ENCODE peak calls at places on chromosomes 5 and 9, in eight cellular contexts. One of them, this sample, is unnamed.

GRCh38 chr5:149128023-149128875 is 13.0 kb upstream of the ABLIM3 start:
- DNase-seq in NCI-H446: peak
- DNase-seq in Daoy: peak
- DNase-seq in dermis microvascular lymphatic vessel endothelial cell: peak
- DNase-seq in amygdala: no peak
- DNase-seq in NCI-H2171 treated with DMSO at 0.1 percent for 48 hours: no peak
- DNase-seq in left cardiac atrium: peak
- DNase-seq in GM13976: peak
- DNase-seq in this sample: no peak

GRCh38 chr9:117722108-117722761 is 18.0 kb downstream of the TLR4 start:
- DNase-seq in GM13976: no peak
- DNase-seq in NCI-H446: no peak
- DNase-seq in left cardiac atrium: no peak
- DNase-seq in Daoy: no peak
- DNase-seq in dermis microvascular lymphatic vessel endothelial cell: no peak
- DNase-seq in amygdala: no peak
- DNase-seq in NCI-H2171 treated with DMSO at 0.1 percent for 48 hours: no peak
- DNase-seq in this sample: no peak

GRCh38 chr5:155700333-155700732 is 626.6 kb upstream of the SGCD start:
- DNase-seq in GM13976: no peak
- DNase-seq in left cardiac atrium: no peak
- DNase-seq in Daoy: no peak
- DNase-seq in NCI-H2171 treated with DMSO at 0.1 percent for 48 hours: no peak
- DNase-seq in amygdala: no peak
- DNase-seq in dermis microvascular lymphatic vessel endothelial cell: no peak
- DNase-seq in NCI-H446: no peak
- DNase-seq in this sample: no peak

GRCh38 chr9:134366223-134367031 is 40.2 kb downstream of the RXRA start:
- DNase-seq in NCI-H446: peak
- DNase-seq in dermis microvascular lymphatic vessel endothelial cell: peak
- DNase-seq in Daoy: peak
- DNase-seq in NCI-H2171 treated with DMSO at 0.1 percent for 48 hours: peak
- DNase-seq in GM13976: no peak
- DNase-seq in left cardiac atrium: peak
- DNase-seq in amygdala: peak
- DNase-seq in this sample: peak

GRCh38 chr9:132575005-132575609 is 7.3 kb upstream of the BARHL1 start:
- DNase-seq in GM13976: peak
- DNase-seq in NCI-H446: peak
- DNase-seq in amygdala: peak
- DNase-seq in Daoy: peak
- DNase-seq in dermis microvascular lymphatic vessel endothelial cell: peak
- DNase-seq in NCI-H2171 treated with DMSO at 0.1 percent for 48 hours: peak
- DNase-seq in left cardiac atrium: peak
- DNase-seq in this sample: no peak

GRCh38 chr5:178940569-178941360 is at the start of gene ZNF454:
- DNase-seq in dermis microvascular lymphatic vessel endothelial cell: peak
- DNase-seq in amygdala: peak
- DNase-seq in NCI-H2171 treated with DMSO at 0.1 percent for 48 hours: peak
- DNase-seq in NCI-H446: peak
- DNase-seq in GM13976: no peak
- DNase-seq in Daoy: peak
- DNase-seq in left cardiac atrium: peak
- DNase-seq in this sample: peak

GRCh38 chr9:124010665-124011321 is 775 bp upstream of the LHX2 start:
- DNase-seq in NCI-H2171 treated with DMSO at 0.1 percent for 48 hours: peak
- DNase-seq in amygdala: no peak
- DNase-seq in dermis microvascular lymphatic vessel endothelial cell: no peak
- DNase-seq in NCI-H446: peak
- DNase-seq in Daoy: peak
- DNase-seq in left cardiac atrium: no peak
- DNase-seq in GM13976: peak
- DNase-seq in this sample: no peak

GRCh38 chr5:72245517-72246238 is 74.4 kb downstream of the MRPS27 start:
- DNase-seq in dermis microvascular lymphatic vessel endothelial cell: no peak
- DNase-seq in NCI-H2171 treated with DMSO at 0.1 percent for 48 hours: no peak
- DNase-seq in left cardiac atrium: no peak
- DNase-seq in NCI-H446: no peak
- DNase-seq in GM13976: no peak
- DNase-seq in Daoy: no peak
- DNase-seq in amygdala: no peak
- DNase-seq in this sample: no peak

GRCh38 chr5:133863857-133864585 is 104.4 kb downstream of the C5orf15 start:
- DNase-seq in amygdala: no peak
- DNase-seq in dermis microvascular lymphatic vessel endothelial cell: no peak
- DNase-seq in NCI-H446: no peak
- DNase-seq in GM13976: no peak
- DNase-seq in NCI-H2171 treated with DMSO at 0.1 percent for 48 hours: no peak
- DNase-seq in Daoy: no peak
- DNase-seq in left cardiac atrium: no peak
- DNase-seq in this sample: no peak

GRCh38 chr9:20524776-20525175 is 97.5 kb downstream of the MLLT3 start:
- DNase-seq in amygdala: no peak
- DNase-seq in NCI-H2171 treated with DMSO at 0.1 percent for 48 hours: no peak
- DNase-seq in dermis microvascular lymphatic vessel endothelial cell: no peak
- DNase-seq in left cardiac atrium: no peak
- DNase-seq in Daoy: no peak
- DNase-seq in GM13976: no peak
- DNase-seq in NCI-H446: no peak
- DNase-seq in this sample: no peak

GRCh38 chr5:122121782-122122465 is 7.4 kb upstream of the ZNF474 start:
- DNase-seq in left cardiac atrium: no peak
- DNase-seq in dermis microvascular lymphatic vessel endothelial cell: no peak
- DNase-seq in amygdala: no peak
- DNase-seq in Daoy: peak
- DNase-seq in GM13976: no peak
- DNase-seq in NCI-H2171 treated with DMSO at 0.1 percent for 48 hours: no peak
- DNase-seq in NCI-H446: no peak
- DNase-seq in this sample: no peak

GRCh38 chr5:13034048-13034447 is 910.4 kb downstream of the DNAH5 start:
- DNase-seq in NCI-H2171 treated with DMSO at 0.1 percent for 48 hours: no peak
- DNase-seq in left cardiac atrium: no peak
- DNase-seq in amygdala: no peak
- DNase-seq in GM13976: no peak
- DNase-seq in NCI-H446: no peak
- DNase-seq in dermis microvascular lymphatic vessel endothelial cell: no peak
- DNase-seq in Daoy: peak
- DNase-seq in this sample: no peak

GRCh38 chr9:91207481-91207888 is 154.2 kb downstream of the AUH start:
- DNase-seq in NCI-H446: no peak
- DNase-seq in dermis microvascular lymphatic vessel endothelial cell: no peak
- DNase-seq in NCI-H2171 treated with DMSO at 0.1 percent for 48 hours: no peak
- DNase-seq in Daoy: no peak
- DNase-seq in left cardiac atrium: no peak
- DNase-seq in GM13976: no peak
- DNase-seq in amygdala: no peak
- DNase-seq in this sample: no peak

GRCh38 chr5:84450617-84451414 is 66.1 kb upstream of the EDIL3 start:
- DNase-seq in Daoy: no peak
- DNase-seq in GM13976: no peak
- DNase-seq in left cardiac atrium: no peak
- DNase-seq in NCI-H2171 treated with DMSO at 0.1 percent for 48 hours: no peak
- DNase-seq in amygdala: no peak
- DNase-seq in dermis microvascular lymphatic vessel endothelial cell: peak
- DNase-seq in NCI-H446: peak
- DNase-seq in this sample: no peak

GRCh38 chr5:31098811-31099210 is 94.7 kb upstream of the CDH6 start:
- DNase-seq in left cardiac atrium: no peak
- DNase-seq in GM13976: no peak
- DNase-seq in Daoy: no peak
- DNase-seq in dermis microvascular lymphatic vessel endothelial cell: no peak
- DNase-seq in amygdala: no peak
- DNase-seq in NCI-H2171 treated with DMSO at 0.1 percent for 48 hours: no peak
- DNase-seq in NCI-H446: no peak
- DNase-seq in this sample: no peak

GRCh38 chr9:14497476-14497875 is 183.5 kb upstream of the NFIB start:
- DNase-seq in NCI-H2171 treated with DMSO at 0.1 percent for 48 hours: no peak
- DNase-seq in NCI-H446: no peak
- DNase-seq in GM13976: no peak
- DNase-seq in dermis microvascular lymphatic vessel endothelial cell: no peak
- DNase-seq in left cardiac atrium: no peak
- DNase-seq in amygdala: no peak
- DNase-seq in Daoy: no peak
- DNase-seq in this sample: no peak

GRCh38 chr5:8216921-8217320 is 348.0 kb downstream of the MTRR start:
- DNase-seq in GM13976: no peak
- DNase-seq in dermis microvascular lymphatic vessel endothelial cell: no peak
- DNase-seq in Daoy: no peak
- DNase-seq in amygdala: no peak
- DNase-seq in NCI-H2171 treated with DMSO at 0.1 percent for 48 hours: no peak
- DNase-seq in NCI-H446: no peak
- DNase-seq in left cardiac atrium: no peak
- DNase-seq in this sample: no peak

GRCh38 chr5:136730426-136730825 is 365.1 kb upstream of the TRPC7 start:
- DNase-seq in left cardiac atrium: no peak
- DNase-seq in NCI-H446: no peak
- DNase-seq in dermis microvascular lymphatic vessel endothelial cell: no peak
- DNase-seq in Daoy: peak
- DNase-seq in amygdala: no peak
- DNase-seq in NCI-H2171 treated with DMSO at 0.1 percent for 48 hours: no peak
- DNase-seq in GM13976: no peak
- DNase-seq in this sample: no peak

GRCh38 chr5:143886621-143887301 is 74.8 kb downstream of the HMHB1 start:
- DNase-seq in NCI-H2171 treated with DMSO at 0.1 percent for 48 hours: no peak
- DNase-seq in Daoy: no peak
- DNase-seq in left cardiac atrium: no peak
- DNase-seq in NCI-H446: peak
- DNase-seq in GM13976: no peak
- DNase-seq in dermis microvascular lymphatic vessel endothelial cell: no peak
- DNase-seq in amygdala: peak
- DNase-seq in this sample: no peak

GRCh38 chr9:5714501-5715401 is 85.8 kb downstream of the RIC1 start:
- DNase-seq in Daoy: peak
- DNase-seq in amygdala: no peak
- DNase-seq in left cardiac atrium: no peak
- DNase-seq in NCI-H2171 treated with DMSO at 0.1 percent for 48 hours: peak
- DNase-seq in GM13976: no peak
- DNase-seq in dermis microvascular lymphatic vessel endothelial cell: peak
- DNase-seq in NCI-H446: no peak
- DNase-seq in this sample: no peak

GRCh38 chr9:137028281-137029057 is 432 bp upstream of the ABCA2 start:
- DNase-seq in NCI-H446: peak
- DNase-seq in left cardiac atrium: peak
- DNase-seq in dermis microvascular lymphatic vessel endothelial cell: peak
- DNase-seq in NCI-H2171 treated with DMSO at 0.1 percent for 48 hours: peak
- DNase-seq in Daoy: peak
- DNase-seq in GM13976: peak
- DNase-seq in amygdala: no peak
- DNase-seq in this sample: no peak

GRCh38 chr5:120055858-120056257 is 408.2 kb upstream of the PRR16 start:
- DNase-seq in left cardiac atrium: no peak
- DNase-seq in NCI-H2171 treated with DMSO at 0.1 percent for 48 hours: no peak
- DNase-seq in GM13976: no peak
- DNase-seq in amygdala: no peak
- DNase-seq in Daoy: peak
- DNase-seq in NCI-H446: no peak
- DNase-seq in dermis microvascular lymphatic vessel endothelial cell: no peak
- DNase-seq in this sample: no peak

GRCh38 chr5:65913519-65913918 is 12.9 kb upstream of the ERBIN start:
- DNase-seq in amygdala: no peak
- DNase-seq in NCI-H2171 treated with DMSO at 0.1 percent for 48 hours: no peak
- DNase-seq in left cardiac atrium: no peak
- DNase-seq in NCI-H446: no peak
- DNase-seq in dermis microvascular lymphatic vessel endothelial cell: no peak
- DNase-seq in Daoy: no peak
- DNase-seq in GM13976: no peak
- DNase-seq in this sample: no peak

GRCh38 chr5:148984333-148984732 is 78.5 kb downstream of the SH3TC2 start:
- DNase-seq in Daoy: peak
- DNase-seq in left cardiac atrium: no peak
- DNase-seq in GM13976: no peak
- DNase-seq in dermis microvascular lymphatic vessel endothelial cell: peak
- DNase-seq in NCI-H2171 treated with DMSO at 0.1 percent for 48 hours: no peak
- DNase-seq in NCI-H446: no peak
- DNase-seq in amygdala: no peak
- DNase-seq in this sample: no peak

GRCh38 chr9:370081-370480 is 155.4 kb downstream of the DOCK8 start:
- DNase-seq in NCI-H2171 treated with DMSO at 0.1 percent for 48 hours: no peak
- DNase-seq in Daoy: no peak
- DNase-seq in dermis microvascular lymphatic vessel endothelial cell: no peak
- DNase-seq in left cardiac atrium: no peak
- DNase-seq in GM13976: no peak
- DNase-seq in amygdala: no peak
- DNase-seq in NCI-H446: no peak
- DNase-seq in this sample: no peak

GRCh38 chr9:95852059-95853032 is 23.1 kb upstream of the ERCC6L2 start:
- DNase-seq in amygdala: no peak
- DNase-seq in NCI-H2171 treated with DMSO at 0.1 percent for 48 hours: no peak
- DNase-seq in Daoy: peak
- DNase-seq in left cardiac atrium: no peak
- DNase-seq in GM13976: peak
- DNase-seq in dermis microvascular lymphatic vessel endothelial cell: peak
- DNase-seq in NCI-H446: no peak
- DNase-seq in this sample: no peak

GRCh38 chr5:53601570-53601969 is 41.1 kb downstream of the NDUFS4 start:
- DNase-seq in GM13976: no peak
- DNase-seq in left cardiac atrium: no peak
- DNase-seq in NCI-H2171 treated with DMSO at 0.1 percent for 48 hours: no peak
- DNase-seq in amygdala: no peak
- DNase-seq in Daoy: peak
- DNase-seq in dermis microvascular lymphatic vessel endothelial cell: peak
- DNase-seq in NCI-H446: no peak
- DNase-seq in this sample: no peak